ENCODE peak calls at places on chromosomes 3 and 15, in seven cellular contexts. N is frontal cortex, Z is occipital lobe, M is astrocyte of the cerebellum, W is tibial artery, A is NCI-H510A, L is left ventricle myocardium superior. V is an unnamed sample.

GRCh38 chr3:150681037-150681436 is 22.7 kb downstream of the ERICH6 start:
- DNase-seq in N (no peak), L (no peak), A (no peak), Z (no peak), W (no peak), M (no peak), V (no peak)

GRCh38 chr3:195197764-195198423 is 73.1 kb downstream of the XXYLT1 start:
- DNase-seq in W (peak; percentile 29), N (no peak), M (no peak), A (no peak), Z (no peak), L (no peak), V (no peak)

GRCh38 chr3:157572559-157573270 is 69.5 kb upstream of the VEPH1 start:
- DNase-seq in W (no peak), A (peak; percentile 6), L (no peak), M (peak; percentile 47), N (peak; percentile 6), Z (no peak), V (no peak)

GRCh38 chr3:60149501-60149900 is 1099.7 kb upstream of the CFAP20DC start:
- DNase-seq in Z (no peak), N (no peak), L (no peak), A (no peak), W (no peak), M (no peak), V (no peak)

GRCh38 chr3:188283347-188283746 is 129.4 kb downstream of the LPP start:
- DNase-seq in M (no peak), L (no peak), W (no peak), Z (no peak), N (no peak), A (no peak), V (no peak)

GRCh38 chr3:61561374-61562041 is at the start of gene PTPRG:
- DNase-seq in W (peak; percentile 96), L (peak; percentile 94), Z (peak; percentile 67), N (peak; percentile 80), A (peak; percentile 70), M (peak; percentile 92), V (peak; percentile 75)

GRCh38 chr3:141793476-141794260 is 30.5 kb downstream of the GRK7 start:
- DNase-seq in M (no peak), A (no peak), W (no peak), L (no peak), Z (no peak), N (no peak), V (no peak)

GRCh38 chr3:173622156-173622555 is 224.6 kb downstream of the NLGN1 start:
- DNase-seq in M (peak; percentile 78), L (no peak), Z (no peak), A (no peak), N (no peak), W (no peak), V (no peak)

GRCh38 chr3:128488636-128488994 is 4.4 kb downstream of the GATA2 start:
- DNase-seq in L (no peak), A (no peak), N (no peak), M (no peak), Z (no peak), W (no peak), V (no peak)

GRCh38 chr3:108097326-108098035 is 6.7 kb upstream of the CD47 start:
- DNase-seq in M (no peak), L (no peak), Z (no peak), A (no peak), N (no peak), W (no peak), V (no peak)

GRCh38 chr15:29566914-29567313 is 255.4 kb downstream of the TJP1 start:
- DNase-seq in W (no peak), M (no peak), N (no peak), Z (no peak), A (no peak), L (no peak), V (no peak)

GRCh38 chr15:74203914-74204431 is 1.4 kb upstream of the STRA6 start:
- DNase-seq in Z (no peak), N (no peak), M (no peak), L (peak; percentile 42), A (peak; percentile 38), W (peak; percentile 94), V (no peak)

GRCh38 chr15:29132786-29133185 is 136.8 kb downstream of the NSMCE3 start:
- DNase-seq in A (no peak), N (no peak), Z (no peak), W (peak; percentile 42), M (no peak), L (no peak), V (no peak)

GRCh38 chr3:39150803-39151631 is 2.4 kb downstream of the CSRNP1 start:
- DNase-seq in L (peak; percentile 86), Z (peak; percentile 48), M (peak; percentile 96), A (no peak), N (peak; percentile 63), W (peak; percentile 97), V (peak; percentile 83)

GRCh38 chr15:43552261-43552660 is 34.9 kb downstream of the MAP1A start:
- DNase-seq in L (no peak), W (no peak), Z (no peak), M (no peak), N (no peak), A (no peak), V (no peak)

GRCh38 chr3:152205097-152205593 is 63.6 kb upstream of the MBNL1 start:
- DNase-seq in Z (no peak), M (no peak), N (no peak), L (no peak), W (no peak), A (no peak), V (no peak)

GRCh38 chr3:134677196-134677986 is 26.6 kb upstream of the KY start:
- DNase-seq in L (peak; percentile 46), Z (peak; percentile 26), N (no peak), M (no peak), A (no peak), W (no peak), V (no peak)

GRCh38 chr3:42703695-42704025 is 1.1 kb upstream of the HHATL start:
- DNase-seq in L (no peak), A (no peak), M (no peak), N (peak; percentile 6), Z (no peak), W (peak; percentile 43), V (no peak)

GRCh38 chr3:150411106-150411460 is 3.0 kb downstream of the TSC22D2 start:
- DNase-seq in A (no peak), M (no peak), W (no peak), Z (no peak), N (no peak), L (no peak), V (no peak)

GRCh38 chr3:128382221-128382807 is 84.4 kb downstream of the DNAJB8 start:
- DNase-seq in Z (no peak), M (no peak), L (peak; percentile 74), N (no peak), W (peak; percentile 79), A (no peak), V (no peak)

GRCh38 chr3:140703496-140703895 is 25.6 kb downstream of the TRIM42 start:
- DNase-seq in Z (no peak), A (no peak), N (no peak), L (no peak), W (no peak), M (no peak), V (no peak)

GRCh38 chr3:46371802-46372340 is 1.1 kb downstream of the CCR5 start:
- DNase-seq in M (no peak), A (no peak), N (no peak), Z (no peak), W (no peak), L (no peak), V (no peak)

GRCh38 chr3:30518201-30518864 is 88.1 kb upstream of the TGFBR2 start:
- DNase-seq in Z (no peak), M (peak; percentile 90), A (no peak), W (peak; percentile 80), N (no peak), L (no peak), V (no peak)

GRCh38 chr3:27511724-27512422 is 27.7 kb upstream of the SLC4A7 start:
- DNase-seq in Z (no peak), N (no peak), W (no peak), A (no peak), M (no peak), L (no peak), V (no peak)

GRCh38 chr15:59294961-59295741 is 77.5 kb downstream of the MYO1E start:
- DNase-seq in M (peak; percentile 70), A (no peak), N (no peak), L (no peak), W (peak; percentile 75), Z (no peak), V (no peak)

GRCh38 chr3:110925804-110926203 is 145.8 kb upstream of the NECTIN3 start:
- DNase-seq in M (no peak), Z (no peak), L (no peak), N (no peak), A (no peak), W (no peak), V (no peak)

V was measured in mesothelial cell of epicardium.